ENCODE peak calls at places on chromosome 17, in five cellular contexts. Q, R, D, J and N are unnamed samples.

GRCh38 chr17:42283241-42284019 is 4.9 kb upstream of the STAT5A start:
- DNase-seq in D (no peak), R (no peak), J (no peak), Q (peak), N (no peak)

GRCh38 chr17:69175812-69176517 is 34.3 kb upstream of the ABCA6 start:
- DNase-seq in R (no peak), D (no peak), Q (no peak), J (no peak), N (peak)

GRCh38 chr17:61040666-61041065 is 359.0 kb upstream of the TBX2 start:
- DNase-seq in R (no peak), J (no peak), D (no peak), Q (no peak), N (no peak)

GRCh38 chr17:18362509-18363020 is 785 bp downstream of the SHMT1 start:
- DNase-seq in R (peak), Q (peak), J (no peak), D (peak), N (peak)

GRCh38 chr17:12485361-12485911 is 180.3 kb upstream of the MYOCD start:
- DNase-seq in D (no peak), Q (no peak), J (no peak), R (no peak), N (no peak)

GRCh38 chr17:81842725-81843504 is 8.1 kb upstream of the PPP1R27 start:
- DNase-seq in Q (no peak), D (peak), J (no peak), R (peak), N (no peak)

GRCh38 chr17:44354582-44355309 is 8.9 kb downstream of the FAM171A2 start:
- DNase-seq in Q (peak), R (peak), J (peak), D (peak), N (peak)

GRCh38 chr17:82863941-82864720 is 24.3 kb upstream of the ZNF750 start:
- DNase-seq in J (peak), D (no peak), Q (no peak), R (no peak), N (peak)

GRCh38 chr17:338442-339192 is 14.0 kb downstream of the RPH3AL start:
- DNase-seq in D (no peak), J (no peak), R (peak), Q (no peak), N (peak)

GRCh38 chr17:74282587-74283370 is 8.7 kb downstream of the DNAI2 start:
- DNase-seq in D (no peak), Q (no peak), R (no peak), J (no peak), N (peak)

GRCh38 chr17:42670199-42670924 is 6.4 kb downstream of the PLEKHH3 start:
- DNase-seq in J (no peak), R (no peak), D (no peak), Q (peak), N (no peak)

GRCh38 chr17:83116783-83117555 is 37.6 kb downstream of the METRNL start:
- DNase-seq in R (no peak), D (no peak), J (no peak), Q (no peak), N (no peak)

GRCh38 chr17:41492771-41493170 is 3.1 kb upstream of the KRT36 start:
- DNase-seq in D (no peak), R (no peak), J (no peak), Q (no peak), N (peak)

GRCh38 chr17:40538019-40538935 is 27.0 kb downstream of the CCR7 start:
- DNase-seq in D (peak), J (no peak), R (peak), Q (no peak), N (no peak)

GRCh38 chr17:78787444-78787843 is 5.4 kb upstream of the CYTH1 start:
- DNase-seq in R (no peak), D (no peak), J (no peak), Q (no peak), N (no peak)

GRCh38 chr17:82722341-82723013 is 6.0 kb downstream of the FN3KRP start:
- DNase-seq in D (no peak), Q (no peak), R (no peak), J (no peak), N (no peak)

GRCh38 chr17:58364270-58364942 is 12.4 kb upstream of the SUPT4H1 start:
- DNase-seq in Q (peak), D (no peak), R (no peak), J (no peak), N (peak)

GRCh38 chr17:81298325-81298990 is 3.4 kb upstream of the SLC38A10 start:
- DNase-seq in D (no peak), Q (no peak), J (no peak), R (no peak), N (no peak)